ENCODE peak calls at places on chromosomes 11 and 22, in nine cellular contexts. Z is Caki2; T is adrenal gland; B is epithelial cell of proximal tubule; N is posterior cingulate gyrus; C is HCT116; O is stimulated activated CD4-positive, alpha-beta T cell treated with anti-CD3 and anti-CD28 coated beads, Interleukin-12 subunit alpha, Interleukin-12 subunit beta, amount 100 ng/mL, for 24 hours; S is neural crest cell; X is NCI-H446. R is an unnamed sample.

GRCh38 chr22:50034126-50035081 is 21.8 kb upstream of the IL17REL start:
- DNase-seq in Z (no peak), T (no peak), B (no peak), N (peak), C (no peak), O (no peak), S (no peak), X (no peak), R (no peak)

GRCh38 chr22:35376728-35377472 is 4.0 kb upstream of the HMOX1 start:
- DNase-seq in Z (peak), T (peak), B (peak), N (peak), C (peak), O (no peak), S (peak), X (no peak), R (peak)

GRCh38 chr11:78168539-78169477 is 19.6 kb downstream of the KCTD21 start:
- DNase-seq in Z (peak), T (peak), B (no peak), N (no peak), C (no peak), O (no peak), S (no peak), X (peak), R (peak)

GRCh38 chr11:43504316-43504950 is 145.7 kb downstream of the TTC17 start:
- DNase-seq in Z (no peak), T (peak), B (no peak), N (no peak), C (peak), O (no peak), S (peak), X (no peak), R (peak)

GRCh38 chr22:20238567-20239062 is 29.5 kb downstream of the RTN4R start:
- DNase-seq in Z (peak), T (peak), B (no peak), N (no peak), C (peak), O (peak), S (peak), X (peak), R (peak)

GRCh38 chr22:39178206-39179111 is 26.0 kb upstream of the CBX7 start:
- DNase-seq in Z (no peak), T (no peak), B (no peak), N (no peak), C (no peak), O (no peak), S (no peak), X (no peak), R (no peak)

GRCh38 chr11:122393209-122393850 is 262.2 kb upstream of the UBASH3B start:
- DNase-seq in Z (no peak), T (no peak), B (no peak), N (no peak), C (no peak), O (no peak), S (no peak), X (no peak), R (no peak)

GRCh38 chr11:65003282-65003681 is 6.5 kb upstream of the BATF2 start:
- DNase-seq in Z (no peak), T (no peak), B (no peak), N (peak), C (no peak), O (no peak), S (no peak), X (no peak), R (no peak)

GRCh38 chr11:119155733-119156492 is 7.1 kb downstream of the ABCG4 start:
- DNase-seq in Z (no peak), T (no peak), B (no peak), N (no peak), C (peak), O (no peak), S (no peak), X (no peak), R (peak)

GRCh38 chr22:37274380-37274862 is 7.9 kb upstream of the CYTH4 start:
- DNase-seq in Z (no peak), T (peak), B (no peak), N (peak), C (no peak), O (no peak), S (no peak), X (no peak), R (no peak)

GRCh38 chr11:64882243-64882642 is 3.8 kb upstream of the EHD1 start:
- DNase-seq in Z (no peak), T (no peak), B (no peak), N (no peak), C (no peak), O (no peak), S (no peak), X (no peak), R (no peak)

GRCh38 chr11:20626279-20626678 is 26.9 kb downstream of the SLC6A5 start:
- DNase-seq in Z (no peak), T (no peak), B (no peak), N (no peak), C (no peak), O (no peak), S (no peak), X (no peak), R (no peak)

GRCh38 chr22:45203150-45203974 is 37.3 kb downstream of the KIAA0930 start:
- DNase-seq in Z (no peak), T (peak), B (no peak), N (peak), C (no peak), O (no peak), S (no peak), X (no peak), R (no peak)

GRCh38 chr11:1238767-1239595 is 16.1 kb downstream of the MUC5B start:
- DNase-seq in Z (peak), T (no peak), B (no peak), N (no peak), C (no peak), O (no peak), S (no peak), X (no peak), R (peak)

GRCh38 chr11:86091566-86091965 is 22.7 kb upstream of the PICALM start:
- DNase-seq in Z (no peak), T (no peak), B (no peak), N (no peak), C (no peak), O (no peak), S (no peak), X (no peak), R (no peak)

GRCh38 chr11:18056561-18057181 is 10.6 kb upstream of the TPH1 start:
- DNase-seq in Z (no peak), T (no peak), B (no peak), N (no peak), C (no peak), O (no peak), S (no peak), X (no peak), R (no peak)

GRCh38 chr22:27737521-27737920 is 64.0 kb downstream of the MN1 start:
- DNase-seq in Z (no peak), T (no peak), B (no peak), N (no peak), C (no peak), O (no peak), S (no peak), X (no peak), R (no peak)

GRCh38 chr22:50084085-50084484 is 1.1 kb downstream of the MLC1 start:
- DNase-seq in Z (no peak), T (no peak), B (no peak), N (peak), C (no peak), O (no peak), S (no peak), X (no peak), R (no peak)

GRCh38 chr11:113577356-113578163 is 102.4 kb upstream of the DRD2 start:
- DNase-seq in Z (no peak), T (no peak), B (no peak), N (no peak), C (no peak), O (no peak), S (no peak), X (no peak), R (no peak)

GRCh38 chr11:1197431-1197885 is 25.4 kb upstream of the MUC5B start:
- DNase-seq in Z (no peak), T (no peak), B (no peak), N (peak), C (no peak), O (no peak), S (no peak), X (no peak), R (no peak)

GRCh38 chr11:8531312-8531711 is 62.7 kb downstream of the STK33 start:
- DNase-seq in Z (no peak), T (no peak), B (no peak), N (no peak), C (no peak), O (no peak), S (no peak), X (peak), R (no peak)

GRCh38 chr11:120383518-120384155 is 47.4 kb downstream of the ARHGEF12 start:
- DNase-seq in Z (no peak), T (no peak), B (no peak), N (no peak), C (no peak), O (no peak), S (no peak), X (no peak), R (no peak)

GRCh38 chr22:33562484-33562883 is 357.8 kb downstream of the LARGE1 start:
- DNase-seq in Z (no peak), T (no peak), B (no peak), N (no peak), C (no peak), O (no peak), S (no peak), X (no peak), R (no peak)

GRCh38 chr22:28882878-28883656 is at the start of gene ZNRF3:
- DNase-seq in Z (peak), T (peak), B (no peak), N (peak), C (peak), O (peak), S (peak), X (peak), R (peak)

GRCh38 chr11:64251986-64252837 is 882 bp downstream of the PLCB3 start:
- DNase-seq in Z (no peak), T (no peak), B (no peak), N (no peak), C (no peak), O (no peak), S (no peak), X (no peak), R (peak)

GRCh38 chr22:28111501-28111900 is 192.4 kb upstream of the PITPNB start:
- DNase-seq in Z (no peak), T (no peak), B (no peak), N (no peak), C (no peak), O (no peak), S (no peak), X (no peak), R (no peak)

GRCh38 chr11:86106916-86107315 is 38.0 kb upstream of the PICALM start:
- DNase-seq in Z (no peak), T (no peak), B (no peak), N (no peak), C (no peak), O (no peak), S (no peak), X (no peak), R (no peak)

GRCh38 chr11:73389134-73389525 is 12.9 kb downstream of the RELT start:
- DNase-seq in Z (no peak), T (no peak), B (no peak), N (peak), C (no peak), O (no peak), S (no peak), X (no peak), R (no peak)

GRCh38 chr11:130165601-130166456 is 6.2 kb downstream of the ST14 start:
- DNase-seq in Z (no peak), T (no peak), B (no peak), N (peak), C (no peak), O (no peak), S (no peak), X (no peak), R (no peak)

GRCh38 chr11:1857064-1857463 is 4.2 kb downstream of the LSP1 start:
- DNase-seq in Z (no peak), T (no peak), B (no peak), N (no peak), C (no peak), O (no peak), S (no peak), X (no peak), R (no peak)

GRCh38 chr11:36399236-36399635 is 103.1 kb downstream of the PRR5L start:
- DNase-seq in Z (no peak), T (no peak), B (no peak), N (no peak), C (no peak), O (no peak), S (no peak), X (no peak), R (no peak)

GRCh38 chr11:15883349-15883961 is 472.9 kb downstream of the SOX6 start:
- DNase-seq in Z (no peak), T (no peak), B (no peak), N (no peak), C (no peak), O (no peak), S (no peak), X (no peak), R (no peak)